ENCODE peak calls at places on chromosomes 12 and 14, in nine cellular contexts. E is body of pancreas, U is GM12892, B is breast epithelium, R is ovary, L is HCT116, H is tibial nerve, O is Peyer's patch, W is A549. Z is an unnamed sample.

GRCh38 chr14:79476133-79476532 is 735.2 kb downstream of the DIO2 start:
- DNase-seq in E (no peak), U (no peak), B (no peak), R (no peak), L (no peak), H (no peak), O (no peak), W (no peak), Z (no peak)

GRCh38 chr12:54270345-54270744 is 9.6 kb downstream of the CBX5 start:
- DNase-seq in E (no peak), U (no peak), B (no peak), R (no peak), L (no peak), H (no peak), O (no peak), W (no peak), Z (no peak)

GRCh38 chr12:68587448-68587873 is 23.2 kb upstream of the RAP1B start:
- DNase-seq in E (no peak), U (no peak), B (no peak), R (no peak), L (no peak), H (no peak), O (no peak), W (no peak), Z (no peak)

GRCh38 chr14:93868165-93868564 is 59.0 kb upstream of the FAM181A start:
- DNase-seq in E (no peak), U (no peak), B (no peak), R (no peak), L (no peak), H (no peak), O (no peak), W (no peak), Z (no peak)

GRCh38 chr12:47811581-47812484 is 7.9 kb downstream of the HDAC7 start:
- DNase-seq in E (peak; percentile 45), U (no peak), B (no peak), R (peak; percentile 81), L (no peak), H (peak; percentile 76), O (peak; percentile 58), W (no peak), Z (no peak)

GRCh38 chr12:70774055-70774454 is 136.8 kb upstream of the PTPRB start:
- DNase-seq in E (no peak), U (no peak), B (no peak), R (no peak), L (no peak), H (no peak), O (no peak), W (no peak), Z (no peak)

GRCh38 chr14:72892103-72892878 is 1.6 kb downstream of the DPF3 start:
- DNase-seq in E (no peak), U (no peak), B (no peak), R (peak; percentile 40), L (no peak), H (no peak), O (no peak), W (no peak), Z (peak; percentile 75)

GRCh38 chr12:132710062-132710421 is 600 bp upstream of the PGAM5 start:
- DNase-seq in E (no peak), U (no peak), B (no peak), R (no peak), L (no peak), H (no peak), O (no peak), W (no peak), Z (no peak)

GRCh38 chr12:47947273-47947672 is 16.1 kb upstream of the TMEM106C start:
- DNase-seq in E (no peak), U (no peak), B (no peak), R (no peak), L (no peak), H (no peak), O (no peak), W (no peak), Z (no peak)

GRCh38 chr14:37061697-37062096 is 110.7 kb downstream of the SLC25A21 start:
- DNase-seq in E (no peak), U (no peak), B (no peak), R (no peak), L (no peak), H (no peak), O (no peak), W (no peak), Z (no peak)

GRCh38 chr14:64209428-64210165 is 84.6 kb downstream of the ESR2 start:
- DNase-seq in E (no peak), U (no peak), B (no peak), R (peak; percentile 80), L (no peak), H (no peak), O (no peak), W (no peak), Z (no peak)

GRCh38 chr14:75411194-75411552 is 16.6 kb upstream of the JDP2 start:
- DNase-seq in E (no peak), U (no peak), B (no peak), R (no peak), L (no peak), H (no peak), O (no peak), W (no peak), Z (no peak)

GRCh38 chr14:30573203-30573814 is 14.4 kb downstream of the G2E3 start:
- DNase-seq in E (no peak), U (no peak), B (no peak), R (no peak), L (no peak), H (no peak), O (no peak), W (no peak), Z (no peak)

GRCh38 chr14:92481386-92481785 is 32.2 kb upstream of the RIN3 start:
- DNase-seq in E (no peak), U (no peak), B (peak; percentile 12), R (no peak), L (no peak), H (no peak), O (no peak), W (no peak), Z (no peak)

GRCh38 chr12:53949631-53950440 is 4.9 kb upstream of the HOXC12 start:
- DNase-seq in E (no peak), U (no peak), B (no peak), R (no peak), L (no peak), H (no peak), O (no peak), W (no peak), Z (no peak)

GRCh38 chr12:106080111-106080732 is 58.5 kb downstream of the NUAK1 start:
- DNase-seq in E (peak; percentile 34), U (no peak), B (peak; percentile 55), R (no peak), L (no peak), H (peak; percentile 40), O (no peak), W (no peak), Z (no peak)

GRCh38 chr12:9114946-9115345 is 773 bp downstream of the A2M start:
- DNase-seq in E (no peak), U (no peak), B (no peak), R (no peak), L (no peak), H (no peak), O (no peak), W (no peak), Z (no peak)

GRCh38 chr12:9112076-9112853 is 3.5 kb downstream of the A2M start:
- DNase-seq in E (no peak), U (no peak), B (no peak), R (no peak), L (no peak), H (no peak), O (no peak), W (no peak), Z (no peak)

GRCh38 chr12:9113296-9113986 is 2.3 kb downstream of the A2M start:
- DNase-seq in E (no peak), U (no peak), B (no peak), R (no peak), L (no peak), H (no peak), O (no peak), W (no peak), Z (no peak)

GRCh38 chr12:9115731-9116689 is at the start of gene A2M:
- DNase-seq in E (peak; percentile 30), U (no peak), B (peak; percentile 51), R (no peak), L (no peak), H (peak; percentile 28), O (no peak), W (no peak), Z (no peak)

GRCh38 chr12:9113987-9114309 is 1.8 kb downstream of the A2M start:
- DNase-seq in E (no peak), U (no peak), B (no peak), R (no peak), L (no peak), H (no peak), O (no peak), W (no peak), Z (no peak)
- TF ChIP-seq POLR2A in E (no peak), U (no peak), B (no peak), R (no peak), L (no peak), H (no peak), O (no peak), W (no peak), Z (no peak)

GRCh38 chr12:100266802-100267602 is at the start of the genes DEPDC4 and SCYL2:
- DNase-seq in E (peak; percentile 97), U (peak; percentile 65), B (peak; percentile 96), R (peak; percentile 95), L (peak; percentile 92), H (peak; percentile 96), O (peak; percentile 97), W (peak; percentile 84), Z (peak; percentile 97)
- TF ChIP-seq POLR2A in E (peak; percentile 61), U (peak; percentile 46), B (no peak), R (peak; percentile 56), L (peak; percentile 34), H (peak; percentile 57), O (peak; percentile 74), W (peak; percentile 46), Z (peak; percentile 79)

GRCh38 chr14:51400142-51400541 is 160.1 kb downstream of the TMX1 start:
- DNase-seq in E (no peak), U (no peak), B (no peak), R (no peak), L (no peak), H (no peak), O (no peak), W (no peak), Z (no peak)
- TF ChIP-seq POLR2A in E (no peak), U (no peak), B (no peak), R (no peak), L (no peak), H (no peak), O (no peak), W (no peak), Z (no peak)

DNA sequence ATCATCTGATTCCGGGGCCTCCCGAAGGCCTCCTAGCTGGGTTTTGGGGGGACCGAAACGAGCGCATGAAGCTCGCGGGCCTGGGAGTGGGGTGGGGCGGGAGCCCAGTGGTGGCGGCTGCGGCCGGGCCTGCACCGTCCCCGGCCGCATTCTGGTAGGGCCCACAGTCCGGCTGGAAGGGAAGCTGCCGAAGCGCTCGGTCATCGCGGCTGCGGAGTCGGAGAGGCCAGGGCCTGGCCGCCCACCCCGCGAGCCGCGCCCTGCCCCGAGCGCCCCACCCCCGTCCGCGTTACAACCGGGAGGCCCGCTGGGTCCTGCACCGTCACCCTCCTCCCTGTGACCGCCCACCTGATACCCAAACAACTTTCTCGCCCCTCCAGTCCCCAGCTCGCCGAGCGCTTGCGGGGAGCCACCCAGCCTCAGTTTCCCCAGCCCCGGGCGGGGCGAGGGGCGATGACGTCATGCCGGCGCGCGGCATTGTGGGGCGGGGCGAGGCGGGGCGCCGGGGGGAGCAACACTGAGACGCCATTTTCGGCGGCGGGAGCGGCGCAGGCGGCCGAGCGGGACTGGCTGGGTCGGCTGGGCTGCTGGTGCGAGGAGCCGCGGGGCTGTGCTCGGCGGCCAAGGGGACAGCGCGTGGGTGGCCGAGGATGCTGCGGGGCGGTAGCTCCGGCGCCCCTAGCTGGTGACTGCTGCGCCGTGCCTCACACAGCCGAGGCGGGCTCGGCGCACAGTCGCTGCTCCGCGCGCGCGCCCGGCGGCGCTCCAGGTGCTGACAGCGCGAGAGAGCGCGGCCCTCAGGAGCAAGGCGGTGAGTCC is at the start of gene KLC1:
- DNase-seq in E (peak; percentile 77), U (peak; percentile 80), B (peak; percentile 75), R (peak; percentile 87), L (peak; percentile 31), H (peak; percentile 84), O (peak; percentile 92), W (peak; percentile 71), Z (peak; percentile 92)
- TF ChIP-seq POLR2A in E (peak; percentile 81), U (peak; percentile 88), B (peak; percentile 71), R (peak; percentile 97), L (peak; percentile 82), H (peak; percentile 77), O (peak; percentile 83), W (peak; percentile 84), Z (peak; percentile 71)

Z was measured in erythroblast.